ENCODE peak calls at places on chromosome 17, in six cellular contexts. T, S, F, R, X and J are unnamed samples. For H3K9me3, the result is how much of the 10 kb centered on the place peaks cover.

GRCh38 chr17:83173997-83174858 is 94.8 kb downstream of the METRNL start:
- DNase-seq in T (peak), S (peak), F (no peak), R (no peak), X (no peak), J (no peak)

GRCh38 chr17:32264823-32265191 is 825 bp upstream of the RHBDL3 start:
- DNase-seq in T (no peak), S (no peak), F (no peak), R (no peak), X (no peak), J (no peak)

GRCh38 chr17:17119533-17119932 is 77.3 kb downstream of the MPRIP start:
- DNase-seq in T (peak), S (no peak), F (no peak), R (peak), X (no peak), J (no peak)

GRCh38 chr17:17812211-17813054 is 24.4 kb downstream of the SREBF1 start:
- DNase-seq in T (peak), S (peak), F (no peak), R (peak), X (no peak), J (no peak)

GRCh38 chr17:1480747-1481465 is 11.6 kb downstream of the MYO1C start:
- DNase-seq in T (no peak), S (peak), F (no peak), R (no peak), X (no peak), J (no peak)

GRCh38 chr17:7352910-7353635 is 1.1 kb downstream of the KCTD11 start:
- DNase-seq in T (no peak), S (no peak), F (no peak), R (no peak), X (no peak), J (no peak)

GRCh38 chr17:1203111-1203966 is 23.6 kb upstream of the ABR start:
- DNase-seq in T (peak), S (peak), F (no peak), R (peak), X (peak), J (no peak)

GRCh38 chr17:7296189-7296861 is 1.9 kb upstream of the YBX2 start:
- DNase-seq in T (peak), S (peak), F (no peak), R (peak), X (no peak), J (no peak)

GRCh38 chr17:21358682-21359482 is 17.3 kb upstream of the KCNJ12 start:
- DNase-seq in T (no peak), S (no peak), F (no peak), R (no peak), X (no peak), J (no peak)

GRCh38 chr17:82816358-82816757 is 23.5 kb downstream of the ZNF750 start:
- DNase-seq in T (no peak), S (no peak), F (no peak), R (peak), X (no peak), J (no peak)

GRCh38 chr17:1229354-1229890 is 40.8 kb upstream of the BHLHA9 start:
- DNase-seq in T (peak), S (no peak), F (peak), R (peak), X (no peak), J (no peak)

GRCh38 chr17:17365476-17366110 is 62.4 kb downstream of the NT5M start:
- DNase-seq in T (no peak), S (no peak), F (no peak), R (no peak), X (no peak), J (no peak)

GRCh38 chr17:46756861-46757260 is 61.6 kb downstream of the WNT3 start:
- DNase-seq in T (no peak), S (no peak), F (no peak), R (no peak), X (no peak), J (no peak)

GRCh38 chr17:36117505-36118382 is 14.1 kb downstream of the CCL4 start:
- DNase-seq in T (no peak), S (no peak), F (no peak), R (no peak), X (no peak), J (no peak)

GRCh38 chr17:55420067-55420775 is 1.4 kb downstream of the MMD start:
- DNase-seq in T (peak), S (no peak), F (no peak), R (peak), X (no peak), J (no peak)

GRCh38 chr17:5499790-5500189 is 13.4 kb downstream of the MIS12 start:
- DNase-seq in T (no peak), S (no peak), F (no peak), R (no peak), X (no peak), J (no peak)

GRCh38 chr17:601462-602303 is 113.0 kb downstream of the VPS53 start:
- DNase-seq in T (no peak), S (peak), F (no peak), R (no peak), X (no peak), J (no peak)

GRCh38 chr17:57906910-57907309 is 48.3 kb downstream of the CUEDC1 start:
- DNase-seq in T (no peak), S (no peak), F (no peak), R (no peak), X (no peak), J (no peak)

GRCh38 chr17:50660042-50660886 is 25.6 kb downstream of the ABCC3 start:
- DNase-seq in T (no peak), S (no peak), F (no peak), R (no peak), X (no peak), J (no peak)

GRCh38 chr17:34306466-34306865 is 12.8 kb upstream of the CCL8 start:
- DNase-seq in T (no peak), S (no peak), F (no peak), R (no peak), X (no peak), J (no peak)

GRCh38 chr17:81387235-81388060 is 7.8 kb upstream of the BAHCC1 start:
- DNase-seq in T (no peak), S (peak), F (no peak), R (no peak), X (no peak), J (no peak)

GRCh38 chr17:32882029-32882428 is 5.1 kb upstream of the MYO1D start:
- DNase-seq in T (no peak), S (no peak), F (no peak), R (no peak), X (no peak), J (no peak)

GRCh38 chr17:53428913-53429312 is 393.8 kb upstream of the KIF2B start:
- DNase-seq in T (no peak), S (no peak), F (no peak), R (no peak), X (no peak), J (no peak)

GRCh38 chr17:14451729-14452191 is 150.9 kb downstream of the HS3ST3B1 start:
- DNase-seq in T (no peak), S (no peak), F (no peak), R (no peak), X (no peak), J (no peak)

GRCh38 chr17:9890124-9890523 is 14.9 kb downstream of the RCVRN start:
- DNase-seq in T (no peak), S (no peak), F (no peak), R (no peak), X (no peak), J (no peak)

GRCh38 chr17:83109793-83110645 is 30.6 kb downstream of the METRNL start:
- DNase-seq in T (no peak), S (peak), F (peak), R (no peak), X (peak), J (peak)

GRCh38 chr17:681738-682137 is 32.9 kb downstream of the VPS53 start:
- DNase-seq in T (no peak), S (no peak), F (no peak), R (no peak), X (no peak), J (no peak)

GRCh38 chr17:38958756-38959155 is 8.4 kb downstream of the FBXO47 start:
- DNase-seq in T (no peak), S (no peak), F (no peak), R (no peak), X (no peak), J (no peak)

GRCh38 chr17:35809855-35810461 is 674 bp downstream of the TAF15 start:
- DNase-seq in T (no peak), S (no peak), F (no peak), R (no peak), X (no peak), J (no peak)

GRCh38 chr17:64689106-64689505 is 27.0 kb upstream of the SMURF2 start:
- DNase-seq in T (no peak), S (no peak), F (no peak), R (no peak), X (no peak), J (no peak)

GRCh38 chr17:77167472-77168306 is 26.9 kb downstream of the SEC14L1 start:
- DNase-seq in T (no peak), S (no peak), F (no peak), R (no peak), X (no peak), J (no peak)
- H3K9me3 ChIP-seq in T (under half), S (under half), F (under half), R (under half), X (under half), J (under half)

DNA sequence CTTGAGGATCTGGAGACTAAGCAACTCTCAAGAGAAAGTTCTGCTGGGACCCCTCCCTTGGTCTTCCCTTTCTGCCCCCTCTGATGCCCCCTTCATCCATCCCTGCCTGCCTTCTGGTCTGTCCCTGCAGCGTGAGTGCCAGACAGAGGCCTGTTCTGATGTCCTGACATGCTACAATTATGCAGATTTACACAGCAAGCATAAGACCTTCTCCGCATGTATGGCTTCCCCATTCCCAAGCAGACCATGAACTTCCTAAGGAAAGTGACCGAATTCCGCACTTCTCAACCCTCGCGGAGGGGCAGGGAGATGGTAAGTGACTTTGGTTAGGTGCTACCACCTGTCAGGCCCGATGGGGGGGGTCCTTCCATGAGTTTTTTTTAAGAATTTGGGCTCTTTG is 150.1 kb upstream of the SDK2 start:
- DNase-seq in T (no peak), S (no peak), F (no peak), R (no peak), X (no peak), J (no peak)
- H3K27ac ChIP-seq in T (no peak), S (no peak), F (no peak), R (no peak), X (no peak), J (no peak)

GRCh38 chr17:49180998-49181635 is 29.3 kb downstream of the GNGT2 start:
- DNase-seq in T (no peak), S (no peak), F (no peak), R (no peak), X (no peak), J (no peak)
- H3K9me3 ChIP-seq in T (under half), S (under half), F (under half), R (under half), X (under half), J (under half)

GRCh38 chr17:43016216-43016615 is 6.0 kb downstream of the VAT1 start:
- DNase-seq in T (no peak), S (no peak), F (no peak), R (no peak), X (no peak), J (no peak)
- H3K27ac ChIP-seq in T (no peak), S (peak), F (peak), R (no peak), X (no peak), J (no peak)

GRCh38 chr17:70323269-70323668 is 153.9 kb downstream of the KCNJ2 start:
- DNase-seq in T (no peak), S (no peak), F (no peak), R (no peak), X (no peak), J (no peak)
- H3K9me3 ChIP-seq in T (under half), S (under half), F (under half), R (under half), X (under half), J (under half)